ENCODE peak calls at places on chromosomes 7 and 10, in six cellular contexts. P, Q, Z, H, S and B are unnamed samples.

GRCh38 chr10:100625821-100626220 is 90.1 kb downstream of the HIF1AN start:
- DNase-seq in P (no peak), Q (no peak), Z (no peak), H (no peak), S (no peak), B (no peak)

GRCh38 chr10:57303567-57303966 is 942.5 kb upstream of the ZWINT start:
- DNase-seq in P (no peak), Q (no peak), Z (no peak), H (no peak), S (no peak), B (no peak)

GRCh38 chr10:13352519-13352918 is 4.4 kb upstream of the SEPHS1 start:
- DNase-seq in P (no peak), Q (no peak), Z (no peak), H (peak; percentile 50), S (no peak), B (no peak)

GRCh38 chr10:17943033-17943745 is 8.5 kb upstream of the SLC39A12 start:
- DNase-seq in P (no peak), Q (no peak), Z (no peak), H (no peak), S (no peak), B (no peak)

GRCh38 chr7:5436003-5436678 is 12.5 kb upstream of the TNRC18 start:
- DNase-seq in P (no peak), Q (no peak), Z (no peak), H (no peak), S (no peak), B (no peak)

GRCh38 chr10:77636286-77636966 is 1.2 kb downstream of the KCNMA1 start:
- DNase-seq in P (no peak), Q (no peak), Z (no peak), H (no peak), S (no peak), B (no peak)

GRCh38 chr10:118958984-118959916 is 70.3 kb upstream of the NANOS1 start:
- DNase-seq in P (no peak), Q (no peak), Z (no peak), H (no peak), S (peak; percentile 83), B (no peak)

GRCh38 chr7:131623154-131623553 is 66.7 kb upstream of the PODXL start:
- DNase-seq in P (no peak), Q (peak; percentile 25), Z (no peak), H (no peak), S (peak; percentile 14), B (peak; percentile 46)

GRCh38 chr10:77506517-77506916 is 131.1 kb downstream of the KCNMA1 start:
- DNase-seq in P (no peak), Q (no peak), Z (no peak), H (no peak), S (no peak), B (no peak)

GRCh38 chr7:37284805-37285211 is 163.9 kb downstream of the ELMO1 start:
- DNase-seq in P (peak; percentile 67), Q (peak; percentile 64), Z (peak; percentile 42), H (peak; percentile 47), S (peak; percentile 60), B (peak; percentile 50)

GRCh38 chr7:80243425-80243824 is 108.8 kb downstream of the GNAI1 start:
- DNase-seq in P (no peak), Q (no peak), Z (no peak), H (no peak), S (no peak), B (no peak)

GRCh38 chr7:150849204-150849775 is 3.0 kb upstream of the AOC1 start:
- DNase-seq in P (no peak), Q (no peak), Z (no peak), H (no peak), S (no peak), B (no peak)

GRCh38 chr7:70143089-70144044 is 545.1 kb downstream of the AUTS2 start:
- DNase-seq in P (no peak), Q (no peak), Z (no peak), H (no peak), S (no peak), B (no peak)